ENCODE peak calls at places on chromosomes 13 and 19, in ten cellular contexts. One of them, this sample, is unnamed.

GRCh38 chr13:73657821-73658540 is 476.2 kb downstream of the KLF12 start:
- DNase-seq in CD8-positive, alpha-beta memory T cell: no peak
- DNase-seq in activated CD4-positive, alpha-beta T cell treated with anti-CD3 and anti-CD28 coated beads, Interleukin-2, amount 50 U/mL, for 1 hour: no peak
- DNase-seq in HL-60: no peak
- DNase-seq in iPS-NIHi11: no peak
- DNase-seq in GM04503: no peak
- DNase-seq in AG04449: no peak
- DNase-seq in pancreas: peak; percentile 21
- DNase-seq in lung: no peak
- DNase-seq in stimulated activated CD4-positive, alpha-beta T cell treated with anti-CD3 and anti-CD28 coated beads, TNF-alpha, amount 100 ng/mL, for 4 hours: no peak
- DNase-seq in this sample: no peak

GRCh38 chr19:29232315-29232852 is 19.4 kb upstream of the UQCRFS1 start:
- DNase-seq in CD8-positive, alpha-beta memory T cell: no peak
- DNase-seq in activated CD4-positive, alpha-beta T cell treated with anti-CD3 and anti-CD28 coated beads, Interleukin-2, amount 50 U/mL, for 1 hour: no peak
- DNase-seq in HL-60: no peak
- DNase-seq in iPS-NIHi11: no peak
- DNase-seq in GM04503: no peak
- DNase-seq in AG04449: no peak
- DNase-seq in pancreas: no peak
- DNase-seq in lung: no peak
- DNase-seq in stimulated activated CD4-positive, alpha-beta T cell treated with anti-CD3 and anti-CD28 coated beads, TNF-alpha, amount 100 ng/mL, for 4 hours: no peak
- DNase-seq in this sample: no peak

GRCh38 chr19:13623686-13624405 is 117.6 kb upstream of the CACNA1A start:
- DNase-seq in CD8-positive, alpha-beta memory T cell: no peak
- DNase-seq in activated CD4-positive, alpha-beta T cell treated with anti-CD3 and anti-CD28 coated beads, Interleukin-2, amount 50 U/mL, for 1 hour: no peak
- DNase-seq in HL-60: no peak
- DNase-seq in iPS-NIHi11: no peak
- DNase-seq in GM04503: no peak
- DNase-seq in AG04449: no peak
- DNase-seq in pancreas: no peak
- DNase-seq in lung: no peak
- DNase-seq in stimulated activated CD4-positive, alpha-beta T cell treated with anti-CD3 and anti-CD28 coated beads, TNF-alpha, amount 100 ng/mL, for 4 hours: no peak
- DNase-seq in this sample: no peak

GRCh38 chr19:48836089-48837017 is at the start of gene HSD17B14:
- DNase-seq in CD8-positive, alpha-beta memory T cell: no peak
- DNase-seq in activated CD4-positive, alpha-beta T cell treated with anti-CD3 and anti-CD28 coated beads, Interleukin-2, amount 50 U/mL, for 1 hour: no peak
- DNase-seq in HL-60: no peak
- DNase-seq in iPS-NIHi11: peak; percentile 59
- DNase-seq in GM04503: no peak
- DNase-seq in AG04449: no peak
- DNase-seq in pancreas: no peak
- DNase-seq in lung: no peak
- DNase-seq in stimulated activated CD4-positive, alpha-beta T cell treated with anti-CD3 and anti-CD28 coated beads, TNF-alpha, amount 100 ng/mL, for 4 hours: no peak
- DNase-seq in this sample: no peak

GRCh38 chr13:95256086-95256485 is 45.2 kb downstream of the ABCC4 start:
- DNase-seq in CD8-positive, alpha-beta memory T cell: no peak
- DNase-seq in activated CD4-positive, alpha-beta T cell treated with anti-CD3 and anti-CD28 coated beads, Interleukin-2, amount 50 U/mL, for 1 hour: no peak
- DNase-seq in HL-60: no peak
- DNase-seq in iPS-NIHi11: peak; percentile 23
- DNase-seq in GM04503: peak; percentile 84
- DNase-seq in AG04449: peak; percentile 80
- DNase-seq in pancreas: no peak
- DNase-seq in lung: no peak
- DNase-seq in stimulated activated CD4-positive, alpha-beta T cell treated with anti-CD3 and anti-CD28 coated beads, TNF-alpha, amount 100 ng/mL, for 4 hours: no peak
- DNase-seq in this sample: peak; percentile 90

GRCh38 chr19:15072930-15073647 is 8.9 kb upstream of the OR1I1 start:
- DNase-seq in CD8-positive, alpha-beta memory T cell: no peak
- DNase-seq in activated CD4-positive, alpha-beta T cell treated with anti-CD3 and anti-CD28 coated beads, Interleukin-2, amount 50 U/mL, for 1 hour: no peak
- DNase-seq in HL-60: no peak
- DNase-seq in iPS-NIHi11: no peak
- DNase-seq in GM04503: no peak
- DNase-seq in AG04449: no peak
- DNase-seq in pancreas: no peak
- DNase-seq in lung: no peak
- DNase-seq in stimulated activated CD4-positive, alpha-beta T cell treated with anti-CD3 and anti-CD28 coated beads, TNF-alpha, amount 100 ng/mL, for 4 hours: no peak
- DNase-seq in this sample: peak; percentile 48

GRCh38 chr13:59531571-59532091 is 632.1 kb downstream of the DIAPH3 start:
- DNase-seq in CD8-positive, alpha-beta memory T cell: no peak
- DNase-seq in activated CD4-positive, alpha-beta T cell treated with anti-CD3 and anti-CD28 coated beads, Interleukin-2, amount 50 U/mL, for 1 hour: no peak
- DNase-seq in HL-60: peak; percentile 84
- DNase-seq in iPS-NIHi11: peak; percentile 45
- DNase-seq in GM04503: no peak
- DNase-seq in AG04449: peak; percentile 26
- DNase-seq in pancreas: peak; percentile 62
- DNase-seq in lung: peak; percentile 61
- DNase-seq in stimulated activated CD4-positive, alpha-beta T cell treated with anti-CD3 and anti-CD28 coated beads, TNF-alpha, amount 100 ng/mL, for 4 hours: no peak
- DNase-seq in this sample: peak; percentile 18

GRCh38 chr13:48448963-48449614 is 36.2 kb upstream of the LPAR6 start:
- DNase-seq in CD8-positive, alpha-beta memory T cell: no peak
- DNase-seq in activated CD4-positive, alpha-beta T cell treated with anti-CD3 and anti-CD28 coated beads, Interleukin-2, amount 50 U/mL, for 1 hour: no peak
- DNase-seq in HL-60: peak; percentile 22
- DNase-seq in iPS-NIHi11: no peak
- DNase-seq in GM04503: no peak
- DNase-seq in AG04449: no peak
- DNase-seq in pancreas: no peak
- DNase-seq in lung: no peak
- DNase-seq in stimulated activated CD4-positive, alpha-beta T cell treated with anti-CD3 and anti-CD28 coated beads, TNF-alpha, amount 100 ng/mL, for 4 hours: no peak
- DNase-seq in this sample: no peak

GRCh38 chr19:29964171-29964570 is 22.1 kb downstream of the URI1 start:
- DNase-seq in CD8-positive, alpha-beta memory T cell: no peak
- DNase-seq in activated CD4-positive, alpha-beta T cell treated with anti-CD3 and anti-CD28 coated beads, Interleukin-2, amount 50 U/mL, for 1 hour: no peak
- DNase-seq in HL-60: no peak
- DNase-seq in iPS-NIHi11: no peak
- DNase-seq in GM04503: no peak
- DNase-seq in AG04449: no peak
- DNase-seq in pancreas: no peak
- DNase-seq in lung: no peak
- DNase-seq in stimulated activated CD4-positive, alpha-beta T cell treated with anti-CD3 and anti-CD28 coated beads, TNF-alpha, amount 100 ng/mL, for 4 hours: no peak
- DNase-seq in this sample: no peak